ENCODE peak calls at places on chromosomes 13 and 19, in seven cellular contexts. X is stimulated activated CD8-positive, alpha-beta memory T cell treated with anti-CD3 and anti-CD28 coated beads, Interleukin-4, amount 100 ng/mL, for 24 hours; G is NCI-H1436 treated with DMSO at 0.1 percent for 48 hours; N is GM04504; M is activated T-cell treated with anti-CD3 and anti-CD28 coated beads for 1 hour; P is kidney glomerular epithelial cell; D is DMS 273 treated with DMSO at 0.1 percent for 48 hours. Z is an unnamed sample.

GRCh38 chr13:39329182-39329639 is 273.8 kb downstream of the LHFPL6 start:
- DNase-seq in G (no peak), D (no peak), N (no peak), M (no peak), P (no peak), X (no peak), Z (no peak)

GRCh38 chr13:45521292-45521691 is 56.6 kb downstream of the COG3 start:
- DNase-seq in X (no peak), N (no peak), D (no peak), P (no peak), M (no peak), G (no peak), Z (no peak)

GRCh38 chr19:35266149-35266903 is 2.4 kb upstream of the USF2 start:
- DNase-seq in G (no peak), X (no peak), N (no peak), D (no peak), M (no peak), P (no peak), Z (peak; percentile 20)

GRCh38 chr13:44969858-44970484 is 19.3 kb downstream of the NUFIP1 start:
- DNase-seq in G (no peak), D (no peak), M (no peak), X (no peak), N (peak; percentile 38), P (peak; percentile 46), Z (no peak)

GRCh38 chr13:106382569-106382968 is 152.9 kb downstream of the EFNB2 start:
- DNase-seq in X (no peak), N (no peak), M (no peak), D (no peak), G (no peak), P (no peak), Z (no peak)

GRCh38 chr13:45518525-45519235 is 53.9 kb downstream of the COG3 start:
- DNase-seq in P (no peak), G (no peak), N (no peak), X (no peak), D (no peak), M (no peak), Z (no peak)

GRCh38 chr19:44889830-44890365 is 1.2 kb upstream of the TOMM40 start:
- DNase-seq in D (no peak), X (no peak), N (no peak), P (no peak), M (no peak), G (no peak), Z (no peak)

GRCh38 chr13:48730971-48731658 is 77.4 kb downstream of the CYSLTR2 start:
- DNase-seq in N (no peak), M (no peak), X (no peak), P (no peak), G (no peak), D (no peak), Z (no peak)

GRCh38 chr13:77429320-77430142 is 102.6 kb upstream of the MYCBP2 start:
- DNase-seq in D (no peak), N (peak; percentile 3), X (peak; percentile 41), P (no peak), M (no peak), G (no peak), Z (no peak)

GRCh38 chr13:111398196-111398595 is 77.8 kb downstream of the TEX29 start:
- DNase-seq in G (no peak), X (no peak), N (no peak), D (no peak), P (no peak), M (no peak), Z (no peak)

GRCh38 chr13:41564046-41564445 is 106.7 kb downstream of the RGCC start:
- DNase-seq in X (no peak), P (no peak), G (no peak), N (no peak), M (no peak), D (no peak), Z (no peak)

GRCh38 chr19:1090731-1091543 is 4.2 kb downstream of the POLR2E start:
- DNase-seq in N (no peak), G (no peak), X (no peak), M (no peak), D (no peak), P (no peak), Z (no peak)

GRCh38 chr13:99165753-99166587 is 34.7 kb upstream of the UBAC2 start:
- DNase-seq in N (no peak), X (no peak), D (no peak), P (no peak), G (no peak), M (no peak), Z (no peak)

GRCh38 chr13:27359203-27359821 is 65.1 kb upstream of the GTF3A start:
- DNase-seq in G (no peak), D (peak; percentile 5), X (peak; percentile 45), N (peak; percentile 28), M (peak; percentile 55), P (peak; percentile 43), Z (peak; percentile 78)

Z was measured in activated naive CD4-positive, alpha-beta T cell treated with anti-CD3 and anti-CD28 coated beads, Interleukin-2, amount 10 ng/mL, durations not matched to agents 7 days and 5 days.